ENCODE peak calls at places on chromosomes 7 and 10, in seven cellular contexts. Y is GM06990, H is ovary, W is mammary epithelial cell, T is fibroblast of lung, L is nephron progenitor cell, V is RWPE1. R is an unnamed sample.

GRCh38 chr10:98030093-98030821 is at the start of gene CRTAC1:
- DNase-seq in L (peak; percentile 90), V (no peak), Y (no peak), W (no peak), T (peak; percentile 16), H (peak; percentile 57), R (no peak)

GRCh38 chr7:33904680-33905388 is 505 bp upstream of the BMPER start:
- DNase-seq in Y (peak; percentile 28), L (peak; percentile 70), V (peak; percentile 20), T (peak; percentile 57), H (peak; percentile 74), W (peak; percentile 40), R (no peak)

GRCh38 chr10:63712717-63713115 is 191.5 kb downstream of the REEP3 start:
- DNase-seq in L (no peak), W (no peak), H (no peak), V (no peak), T (no peak), Y (no peak), R (no peak)

GRCh38 chr7:2138146-2138765 is 94.5 kb downstream of the MAD1L1 start:
- DNase-seq in L (no peak), V (no peak), W (no peak), T (no peak), H (peak; percentile 55), Y (peak; percentile 38), R (no peak)

GRCh38 chr10:64396105-64396504 is 874.9 kb downstream of the REEP3 start:
- DNase-seq in Y (no peak), T (peak; percentile 77), V (peak; percentile 34), L (no peak), W (no peak), H (no peak), R (no peak)

GRCh38 chr10:23065549-23065948 is 29.8 kb upstream of the MSRB2 start:
- DNase-seq in W (peak; percentile 46), T (peak; percentile 86), H (peak; percentile 68), L (no peak), V (peak; percentile 59), Y (no peak), R (no peak)

GRCh38 chr7:953547-954327 is 743 bp downstream of the ADAP1 start:
- DNase-seq in W (peak; percentile 53), Y (no peak), L (peak; percentile 58), V (peak; percentile 56), T (peak; percentile 26), H (peak; percentile 54), R (peak; percentile 81)

GRCh38 chr7:48251766-48252165 is 80.5 kb downstream of the ABCA13 start:
- DNase-seq in H (no peak), V (no peak), W (peak; percentile 78), L (no peak), T (peak; percentile 68), Y (peak; percentile 40), R (no peak)

GRCh38 chr7:140631602-140632001 is 9.0 kb downstream of the DENND2A start:
- DNase-seq in W (no peak), Y (no peak), V (no peak), L (no peak), T (no peak), H (no peak), R (no peak)

GRCh38 chr7:99199226-99199625 is 8.7 kb downstream of the KPNA7 start:
- DNase-seq in L (no peak), W (no peak), T (no peak), V (no peak), H (no peak), Y (no peak), R (no peak)

GRCh38 chr10:17668435-17669184 is 24.7 kb downstream of the STAM start:
- DNase-seq in Y (no peak), T (no peak), V (no peak), H (no peak), L (no peak), W (no peak), R (no peak)

GRCh38 chr10:35004651-35005050 is 85.5 kb downstream of the CUL2 start:
- DNase-seq in W (no peak), H (no peak), V (no peak), L (no peak), Y (no peak), T (no peak), R (no peak)

GRCh38 chr10:128451879-128452278 is 325.7 kb upstream of the MKI67 start:
- DNase-seq in H (no peak), L (no peak), Y (no peak), V (no peak), T (no peak), W (no peak), R (no peak)

GRCh38 chr7:22554184-22554583 is 54.2 kb upstream of the STEAP1B start:
- DNase-seq in W (no peak), L (no peak), V (no peak), H (no peak), T (no peak), Y (no peak), R (no peak)

GRCh38 chr10:46222364-46222935 is 64.3 kb upstream of the ANTXRL start:
- DNase-seq in T (peak; percentile 20), V (no peak), W (no peak), H (no peak), Y (no peak), L (no peak), R (no peak)

GRCh38 chr10:46223064-46223480 is 63.7 kb upstream of the ANTXRL start:
- DNase-seq in H (no peak), W (no peak), Y (no peak), L (no peak), T (no peak), V (no peak), R (peak; percentile 66)

GRCh38 chr10:46220187-46220586 is 66.6 kb upstream of the ANTXRL start:
- DNase-seq in Y (no peak), L (no peak), W (no peak), V (no peak), H (no peak), T (no peak), R (peak; percentile 48)

GRCh38 chr10:46218921-46219320 is 67.9 kb upstream of the ANTXRL start:
- DNase-seq in W (no peak), V (no peak), H (no peak), T (no peak), L (no peak), Y (no peak), R (no peak)

DNA sequence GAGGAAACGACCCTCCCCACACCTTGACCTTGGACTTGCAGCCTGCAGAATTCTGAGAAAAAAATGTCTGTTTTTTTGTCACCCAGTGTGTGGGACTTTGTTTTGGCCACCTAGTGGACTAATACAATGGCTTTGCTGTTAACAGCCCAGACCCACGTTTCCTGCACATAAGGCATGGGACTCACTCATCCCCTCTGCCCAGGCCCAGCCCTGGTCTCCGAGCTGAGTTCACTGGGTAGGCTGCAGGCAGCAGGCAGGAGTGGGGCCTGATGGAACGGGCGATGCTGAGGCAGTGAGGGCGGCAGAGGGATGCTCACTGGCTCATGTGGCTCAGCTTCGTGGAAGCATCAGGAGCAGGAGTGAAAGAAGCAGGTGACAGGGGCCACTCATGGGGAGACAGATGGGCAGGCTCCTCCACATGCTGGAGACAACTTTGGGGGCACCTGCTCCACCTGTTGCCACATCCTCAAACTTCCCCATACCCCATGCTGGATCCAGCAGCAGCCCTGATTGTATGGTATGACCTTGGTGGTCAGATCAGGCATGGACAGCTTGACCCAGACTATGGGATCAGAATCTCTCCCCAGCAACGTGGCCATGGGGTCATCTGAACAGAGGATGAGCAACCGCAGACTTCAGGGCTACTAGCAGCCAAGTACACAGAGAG is 65.8 kb upstream of the ANTXRL start:
- DNase-seq in L (no peak), W (no peak), H (no peak), T (no peak), V (no peak), Y (no peak), R (peak; percentile 73)
- TF ChIP-seq CTCF in L (no peak), W (no peak), H (no peak), T (no peak), V (no peak), Y (peak; percentile 7), R (peak; percentile 44)

GRCh38 chr10:90286941-90287340 is 570.9 kb downstream of the HTR7 start:
- DNase-seq in Y (no peak), H (no peak), L (no peak), W (no peak), T (no peak), V (no peak), R (no peak)

GRCh38 chr10:90293629-90294028 is 564.2 kb downstream of the HTR7 start:
- DNase-seq in L (no peak), V (no peak), Y (no peak), H (no peak), T (no peak), W (no peak), R (no peak)

GRCh38 chr10:90286406-90286805 is 571.4 kb downstream of the HTR7 start:
- DNase-seq in Y (no peak), H (no peak), V (no peak), L (no peak), T (no peak), W (no peak), R (no peak)

GRCh38 chr10:90289037-90289436 is 568.8 kb downstream of the HTR7 start:
- DNase-seq in L (no peak), H (no peak), T (peak; percentile 60), V (no peak), Y (peak; percentile 22), W (peak; percentile 30), R (no peak)

DNA sequence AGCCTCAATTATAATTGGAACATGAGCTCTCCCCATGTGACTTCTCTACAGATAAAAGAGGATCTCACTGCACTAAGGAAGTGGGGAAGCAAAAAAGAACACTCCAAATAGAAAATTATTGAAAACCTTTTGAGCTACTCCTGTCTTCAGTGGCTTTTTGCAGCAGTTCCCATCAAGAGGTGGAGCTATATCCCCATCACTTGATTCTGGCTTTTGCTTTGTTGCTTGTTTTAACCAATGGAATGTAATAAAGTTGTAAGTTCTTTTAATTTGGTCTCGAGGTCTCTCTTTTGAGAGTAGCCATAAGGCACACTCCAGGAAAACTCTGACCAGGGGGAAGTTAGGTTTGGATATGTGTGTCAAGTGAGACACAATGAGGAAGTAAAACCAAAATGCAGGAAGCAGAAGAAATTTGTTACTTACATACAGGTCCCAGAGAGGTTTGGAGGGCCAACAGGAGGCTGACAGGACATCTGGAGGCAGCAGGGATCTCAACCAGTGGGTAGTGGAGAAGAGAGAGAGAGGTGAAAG is 569.4 kb downstream of the HTR7 start:
- DNase-seq in V (peak; percentile 12), H (no peak), W (peak; percentile 29), T (peak; percentile 49), Y (no peak), L (no peak), R (no peak)
- TF ChIP-seq CTCF in V (no peak), H (no peak), W (peak; percentile 56), T (peak; percentile 63), Y (no peak), L (no peak), R (peak; percentile 76)

GRCh38 chr10:100879741-100880360 is 32.9 kb upstream of the SLF2 start:
- DNase-seq in Y (no peak), T (no peak), W (no peak), V (no peak), H (no peak), L (peak; percentile 67), R (peak; percentile 75)
- TF ChIP-seq CTCF in Y (no peak), T (no peak), W (no peak), V (no peak), H (no peak), L (no peak), R (no peak)

DNA sequence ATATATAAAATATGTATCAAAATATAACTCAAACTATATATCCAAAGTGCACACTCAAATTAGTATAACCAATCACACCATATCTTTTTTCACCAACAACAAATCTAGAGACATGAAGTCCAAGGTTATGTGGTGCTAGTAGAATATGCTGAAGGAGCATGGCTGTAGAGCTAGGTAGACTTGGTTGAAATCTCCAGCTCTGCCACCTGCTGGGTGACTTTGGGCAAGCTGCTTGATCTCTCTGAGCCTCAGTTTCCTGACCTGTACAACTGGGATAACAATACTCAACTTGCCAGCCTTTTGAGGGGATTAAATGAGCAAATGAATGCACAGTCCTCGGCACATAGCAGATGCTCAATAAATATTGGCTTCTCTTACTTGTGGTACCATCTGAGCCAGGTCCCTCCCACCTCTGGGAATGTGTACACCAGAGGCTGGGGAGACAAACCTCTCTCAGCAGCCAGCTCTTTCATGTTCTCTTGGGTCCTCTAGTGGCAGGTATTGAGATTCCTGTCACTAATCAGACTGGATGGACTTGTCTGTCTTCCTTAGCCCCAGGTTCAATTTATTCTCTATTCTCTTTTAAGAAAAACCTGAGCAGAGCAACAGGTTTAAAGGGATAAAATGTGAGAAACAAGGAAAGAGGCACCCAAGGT is 94.3 kb upstream of the PDE1C start:
- DNase-seq in V (peak; percentile 67), H (no peak), L (peak; percentile 12), W (peak; percentile 81), T (peak; percentile 86), Y (no peak), R (no peak)
- TF ChIP-seq CTCF in V (peak; percentile 39), H (no peak), L (peak; percentile 44), W (peak; percentile 79), T (peak; percentile 46), Y (peak; percentile 22), R (peak; percentile 79)